ENCODE peak calls at places on chromosomes 11 and 22, in five cellular contexts. T, W, E, D and X are unnamed samples.

GRCh38 chr11:44954051-44954906 is 3.6 kb upstream of the TP53I11 start:
- DNase-seq in T (no peak), W (no peak), E (no peak), D (no peak), X (no peak)

GRCh38 chr11:26076591-26076990 is 255.3 kb upstream of the ANO3 start:
- DNase-seq in T (no peak), W (no peak), E (no peak), D (no peak), X (no peak)

GRCh38 chr22:23305321-23305910 is 125.1 kb downstream of the BCR start:
- DNase-seq in T (peak; percentile 91), W (peak; percentile 78), E (peak; percentile 6), D (peak; percentile 16), X (no peak)

GRCh38 chr11:123373754-123374621 is 56.1 kb upstream of the GRAMD1B start:
- DNase-seq in T (no peak), W (no peak), E (no peak), D (no peak), X (no peak)

GRCh38 chr11:57335023-57335342 is 709 bp downstream of the SSRP1 start:
- DNase-seq in T (no peak), W (no peak), E (no peak), D (no peak), X (no peak)

GRCh38 chr22:50628543-50629134 is 687 bp upstream of the ARSA start:
- DNase-seq in T (no peak), W (no peak), E (no peak), D (no peak), X (no peak)

GRCh38 chr22:37862570-37863325 is 13.5 kb downstream of the EIF3L start:
- DNase-seq in T (no peak), W (peak; percentile 71), E (no peak), D (no peak), X (no peak)

GRCh38 chr22:44366372-44367310 is 53.9 kb upstream of the SHISAL1 start:
- DNase-seq in T (no peak), W (no peak), E (no peak), D (no peak), X (no peak)

GRCh38 chr11:2800655-2801531 is 84.7 kb downstream of the CDKN1C start:
- DNase-seq in T (no peak), W (no peak), E (no peak), D (no peak), X (no peak)

GRCh38 chr11:75867778-75868374 is 52.9 kb downstream of the UVRAG start:
- DNase-seq in T (peak; percentile 74), W (peak; percentile 32), E (peak; percentile 32), D (peak; percentile 46), X (peak; percentile 53)

GRCh38 chr22:35685731-35686130 is 31.9 kb upstream of the APOL5 start:
- DNase-seq in T (peak; percentile 25), W (peak; percentile 49), E (no peak), D (no peak), X (no peak)

GRCh38 chr11:70314730-70315129 is 44.2 kb downstream of the PPFIA1 start:
- DNase-seq in T (no peak), W (no peak), E (peak; percentile 5), D (no peak), X (no peak)

GRCh38 chr22:19383292-19383691 is 48.2 kb downstream of the HIRA start:
- DNase-seq in T (no peak), W (no peak), E (no peak), D (no peak), X (no peak)

GRCh38 chr11:6219359-6219758 is 14.0 kb downstream of the C11orf42 start:
- DNase-seq in T (peak; percentile 92), W (peak; percentile 91), E (no peak), D (peak; percentile 80), X (no peak)

GRCh38 chr11:28146123-28146751 is 38.0 kb downstream of the METTL15 start:
- DNase-seq in T (peak; percentile 88), W (peak; percentile 95), E (no peak), D (peak; percentile 85), X (no peak)

GRCh38 chr11:113532697-113533424 is 57.7 kb upstream of the DRD2 start:
- DNase-seq in T (peak; percentile 85), W (peak; percentile 55), E (peak; percentile 79), D (peak; percentile 60), X (peak; percentile 77)

GRCh38 chr22:29225422-29226090 is 19.9 kb downstream of the EMID1 start:
- DNase-seq in T (peak; percentile 44), W (peak; percentile 5), E (no peak), D (no peak), X (no peak)

GRCh38 chr11:2825261-2825885 is 60.2 kb downstream of the CDKN1C start:
- DNase-seq in T (peak; percentile 53), W (peak; percentile 91), E (peak; percentile 30), D (peak; percentile 28), X (peak; percentile 83)

GRCh38 chr11:64713781-64714363 is 9.1 kb downstream of the NRXN2 start:
- DNase-seq in T (no peak), W (no peak), E (no peak), D (no peak), X (no peak)

GRCh38 chr11:104148074-104148473 is 15.9 kb downstream of the PDGFD start:
- DNase-seq in T (peak; percentile 59), W (peak; percentile 57), E (no peak), D (peak; percentile 32), X (no peak)

GRCh38 chr22:19824197-19825015 is 30.3 kb downstream of the GNB1L start:
- DNase-seq in T (no peak), W (no peak), E (peak; percentile 0), D (no peak), X (no peak)

GRCh38 chr11:65223031-65223430 is 38.7 kb upstream of the POLA2 start:
- DNase-seq in T (no peak), W (no peak), E (no peak), D (no peak), X (no peak)

GRCh38 chr22:50064453-50064852 is 6.4 kb upstream of the TTLL8 start:
- DNase-seq in T (no peak), W (no peak), E (no peak), D (no peak), X (no peak)

GRCh38 chr11:65934014-65934413 is 11.3 kb upstream of the TSGA10IP start:
- DNase-seq in T (no peak), W (no peak), E (no peak), D (no peak), X (no peak)

GRCh38 chr11:97850726-97851125 is 1170.0 kb upstream of the CNTN5 start:
- DNase-seq in T (no peak), W (no peak), E (no peak), D (no peak), X (no peak)

GRCh38 chr22:24536089-24536488 is 18.8 kb downstream of the GUCD1 start:
- DNase-seq in T (no peak), W (no peak), E (no peak), D (no peak), X (no peak)

GRCh38 chr11:1936781-1937615 is 10.1 kb upstream of the MRPL23 start:
- DNase-seq in T (no peak), W (no peak), E (no peak), D (no peak), X (no peak)

GRCh38 chr11:10657308-10658271 is 36.0 kb downstream of the IRAG1 start:
- DNase-seq in T (peak; percentile 84), W (peak; percentile 86), E (no peak), D (peak; percentile 70), X (no peak)

GRCh38 chr11:71444811-71445210 is 3.4 kb downstream of the DHCR7 start:
- DNase-seq in T (no peak), W (no peak), E (no peak), D (no peak), X (no peak)

GRCh38 chr11:93396356-93396755 is 65.8 kb downstream of the DEUP1 start:
- DNase-seq in T (no peak), W (peak; percentile 85), E (no peak), D (peak; percentile 78), X (no peak)

GRCh38 chr22:30015846-30016245 is 64.4 kb upstream of the HORMAD2 start:
- DNase-seq in T (peak; percentile 83), W (peak; percentile 93), E (no peak), D (no peak), X (no peak)

DNA sequence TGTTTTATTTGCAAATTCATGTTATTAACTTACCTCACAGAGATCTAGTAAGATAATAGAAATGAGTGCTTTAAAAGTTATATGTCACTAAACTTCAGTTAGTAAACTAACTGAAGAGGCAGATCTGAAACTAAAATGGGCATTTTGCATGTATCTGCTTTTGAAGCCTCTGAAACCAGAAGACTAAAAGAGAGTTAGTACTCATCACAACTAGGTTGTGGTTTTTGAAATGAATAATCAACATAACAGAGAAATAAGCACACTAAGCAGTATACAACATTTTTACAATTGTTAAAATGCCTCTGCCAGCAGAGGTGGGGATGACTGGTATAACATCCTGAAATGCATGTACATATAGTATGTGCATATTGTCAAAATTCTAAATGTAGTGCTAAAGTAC is 564.5 kb downstream of the DLG2 start:
- DNase-seq in T (no peak), W (no peak), E (no peak), D (no peak), X (no peak)
- TF ChIP-seq CTCF in T (no peak), W (no peak), E (no peak), D (no peak), X (no peak)

GRCh38 chr22:46172522-46172921 is 22.2 kb downstream of the PPARA start:
- DNase-seq in T (no peak), W (no peak), E (no peak), D (no peak), X (no peak)
- TF ChIP-seq CTCF in T (no peak), W (no peak), E (no peak), D (no peak), X (no peak)

DNA sequence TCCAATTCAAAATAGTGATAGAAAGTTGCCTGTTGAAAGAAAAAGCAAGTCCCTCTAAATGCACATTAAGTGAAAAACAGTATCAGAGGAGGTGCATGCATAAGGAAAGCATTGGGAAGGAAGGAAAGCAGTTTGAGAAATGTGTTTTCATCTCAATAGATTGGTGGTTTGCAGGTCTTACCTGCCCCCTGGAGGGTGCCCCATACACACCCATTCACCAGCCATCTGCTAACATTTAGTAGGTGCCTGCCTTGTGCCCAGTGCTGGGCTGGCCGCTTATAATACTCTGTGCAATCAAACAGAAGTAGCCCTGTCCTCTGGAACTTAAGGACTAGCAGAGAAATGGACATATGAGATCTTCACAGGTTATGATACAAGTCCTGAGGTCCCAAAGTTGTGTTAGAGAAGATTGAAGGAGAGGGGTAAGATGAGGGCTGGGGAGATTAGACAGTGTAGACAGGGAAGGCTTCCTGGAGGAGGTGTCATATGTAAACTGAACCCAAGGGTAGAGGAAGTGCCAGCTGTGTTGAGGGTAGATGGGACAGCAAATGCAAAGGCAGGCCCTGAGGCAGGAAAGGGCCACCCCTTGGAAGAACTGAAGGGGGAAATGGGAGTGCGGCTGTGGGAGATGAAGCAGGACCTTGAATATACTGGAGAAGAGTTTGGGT is 184.2 kb downstream of the MN1 start:
- DNase-seq in T (no peak), W (no peak), E (no peak), D (no peak), X (no peak)
- TF ChIP-seq CTCF in T (peak; percentile 3), W (no peak), E (no peak), D (no peak), X (no peak)

DNA sequence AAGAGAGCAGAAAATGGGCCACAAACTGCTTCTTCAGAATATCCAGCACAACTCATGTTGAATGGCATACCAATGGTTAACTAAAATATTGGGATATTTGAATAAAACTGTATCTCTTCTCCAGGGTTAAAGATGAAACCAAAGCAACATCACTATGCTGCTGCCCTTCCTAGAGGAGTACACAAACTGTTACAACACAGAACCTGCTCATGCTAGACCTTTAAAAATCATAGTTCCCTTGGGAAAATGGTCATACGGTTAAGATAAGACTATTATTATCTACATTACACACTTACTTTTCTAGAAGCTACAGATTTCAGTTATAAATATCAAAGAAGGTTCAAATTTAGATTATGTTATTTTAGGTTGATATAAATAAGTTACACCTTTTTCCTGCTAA is 78.6 kb upstream of the TP53AIP1 start:
- DNase-seq in T (peak; percentile 25), W (no peak), E (no peak), D (no peak), X (no peak)
- TF ChIP-seq CTCF in T (no peak), W (no peak), E (no peak), D (no peak), X (no peak)